ENCODE peak calls at places on chromosomes 4 and X, in nine cellular contexts. B is right atrium auricular region; Y is activated T-cell treated with anti-CD3 and anti-CD28 coated beads for 1 hour; O is GM03348; F is activated CD4-positive, CD25-positive, alpha-beta regulatory T cell; L is HFFc6; W is activated CD8-positive, alpha-beta T cell treated with anti-CD3 and anti-CD28 coated beads, Interleukin-2, amount 10 ng/mL, durations not matched to agents 7 days and 5 days; T is Caco-2; E is stimulated activated CD8-positive, alpha-beta memory T cell treated with anti-CD3 and anti-CD28 coated beads, Interleukin-7, amount 100 ng/mL, for 24 hours. J is an unnamed sample.

GRCh38 chrX:100376581-100376980 is 33.5 kb downstream of the PCDH19 start:
- DNase-seq in O (peak; percentile 1), F (no peak), E (no peak), W (no peak), B (no peak), Y (no peak), L (peak; percentile 25), T (no peak), J (peak; percentile 8)

GRCh38 chr4:139692300-139693012 is 26.8 kb downstream of the MGST2 start:
- DNase-seq in E (no peak), W (no peak), L (no peak), Y (no peak), O (no peak), F (no peak), B (no peak), T (peak; percentile 60), J (no peak)

GRCh38 chr4:81896936-81897335 is 425.2 kb upstream of the RASGEF1B start:
- DNase-seq in W (no peak), O (no peak), L (no peak), F (no peak), B (no peak), T (no peak), Y (no peak), E (no peak), J (no peak)

GRCh38 chrX:68504237-68504636 is 5.4 kb downstream of the YIPF6 start:
- DNase-seq in W (peak; percentile 46), T (no peak), L (peak; percentile 40), B (no peak), F (peak; percentile 5), E (no peak), Y (no peak), O (no peak), J (peak; percentile 8)

GRCh38 chr4:131534944-131535640 is 1614.0 kb upstream of the PCDH10 start:
- DNase-seq in F (no peak), O (no peak), B (no peak), W (no peak), Y (no peak), T (no peak), L (no peak), E (no peak), J (no peak)

GRCh38 chr4:16865897-16866283 is 32.6 kb downstream of the LDB2 start:
- DNase-seq in L (no peak), W (no peak), O (no peak), B (no peak), E (no peak), F (no peak), Y (no peak), T (no peak), J (no peak)

GRCh38 chr4:77488882-77489281 is 116.7 kb upstream of the CXCL13 start:
- DNase-seq in O (no peak), T (no peak), E (no peak), F (no peak), B (no peak), W (no peak), L (no peak), Y (no peak), J (no peak)

GRCh38 chrX:10903518-10903917 is 207.6 kb upstream of the HCCS start:
- DNase-seq in W (no peak), B (no peak), T (no peak), O (no peak), F (no peak), E (no peak), L (no peak), Y (no peak), J (no peak)

GRCh38 chr4:149031399-149031798 is 589.2 kb upstream of the NR3C2 start:
- DNase-seq in O (peak; percentile 22), L (no peak), T (peak; percentile 2), B (no peak), E (no peak), Y (no peak), W (no peak), F (no peak), J (no peak)